ENCODE peak calls at places on chromosomes 16 and 17, in eight cellular contexts. M is AG04449, Z is breast epithelium, H is HL-60, U is AG04450, A is hepatocyte, R is left ventricle myocardium inferior, D is Karpas-422. T is an unnamed sample.

GRCh38 chr16:59543641-59544040 is 809.5 kb upstream of the GOT2 start:
- DNase-seq in M (no peak), Z (no peak), H (no peak), U (peak), A (no peak), R (no peak), D (no peak), T (peak)

GRCh38 chr16:49490321-49490705 is 116.7 kb downstream of the C16orf78 start:
- DNase-seq in M (no peak), Z (no peak), H (no peak), U (no peak), A (no peak), R (no peak), D (no peak), T (no peak)

GRCh38 chr16:30112197-30113030 is 923 bp downstream of the GDPD3 start:
- DNase-seq in M (no peak), Z (no peak), H (peak), U (no peak), A (peak), R (peak), D (peak), T (no peak)

GRCh38 chr16:81651758-81652718 is 127.1 kb upstream of the PLCG2 start:
- DNase-seq in M (no peak), Z (no peak), H (no peak), U (no peak), A (no peak), R (no peak), D (no peak), T (no peak)

GRCh38 chr17:65013613-65014391 is 42.7 kb downstream of the GNA13 start:
- DNase-seq in M (no peak), Z (no peak), H (no peak), U (peak), A (peak), R (no peak), D (no peak), T (peak)

GRCh38 chr17:44628234-44629188 is 27.8 kb upstream of the MEIOC start:
- DNase-seq in M (no peak), Z (no peak), H (no peak), U (no peak), A (peak), R (peak), D (peak), T (no peak)

GRCh38 chr17:69763503-69763902 is 311.5 kb upstream of the KCNJ16 start:
- DNase-seq in M (no peak), Z (no peak), H (no peak), U (no peak), A (peak), R (no peak), D (no peak), T (peak)

GRCh38 chr16:69610356-69610755 is 44.6 kb downstream of the NFAT5 start:
- DNase-seq in M (no peak), Z (no peak), H (no peak), U (no peak), A (no peak), R (no peak), D (no peak), T (no peak)

GRCh38 chr16:12900599-12901203 is 697 bp upstream of the SHISA9 start:
- DNase-seq in M (no peak), Z (no peak), H (no peak), U (no peak), A (no peak), R (no peak), D (no peak), T (no peak)

GRCh38 chr16:8740775-8741355 is 56.6 kb downstream of the TMEM186 start:
- DNase-seq in M (no peak), Z (no peak), H (no peak), U (no peak), A (peak), R (no peak), D (no peak), T (no peak)

GRCh38 chr17:50348522-50349240 is 2.8 kb downstream of the XYLT2 start:
- DNase-seq in M (no peak), Z (no peak), H (no peak), U (no peak), A (peak), R (no peak), D (no peak), T (no peak)

GRCh38 chr17:1229891-1230571 is 40.2 kb upstream of the BHLHA9 start:
- DNase-seq in M (no peak), Z (no peak), H (no peak), U (no peak), A (no peak), R (no peak), D (peak), T (no peak)

GRCh38 chr16:4419402-4419801 is 3.0 kb upstream of the CORO7 start:
- DNase-seq in M (no peak), Z (no peak), H (no peak), U (no peak), A (no peak), R (no peak), D (no peak), T (no peak)

GRCh38 chr17:51120357-51120738 is 320 bp downstream of the SPAG9 start:
- DNase-seq in M (no peak), Z (peak), H (peak), U (no peak), A (no peak), R (no peak), D (peak), T (no peak)

GRCh38 chr17:18187816-18188761 is 4.5 kb downstream of the ALKBH5 start:
- DNase-seq in M (no peak), Z (no peak), H (no peak), U (no peak), A (peak), R (peak), D (no peak), T (no peak)

GRCh38 chr17:33124871-33125551 is 133.4 kb downstream of the SPACA3 start:
- DNase-seq in M (no peak), Z (no peak), H (no peak), U (no peak), A (no peak), R (no peak), D (no peak), T (no peak)

GRCh38 chr16:78211951-78212350 is 112.5 kb downstream of the WWOX start:
- DNase-seq in M (no peak), Z (peak), H (no peak), U (no peak), A (peak), R (no peak), D (no peak), T (no peak)

GRCh38 chr16:85908444-85908843 is 9.5 kb downstream of the IRF8 start:
- DNase-seq in M (no peak), Z (no peak), H (no peak), U (no peak), A (no peak), R (no peak), D (peak), T (no peak)

GRCh38 chr17:73498854-73499597 is 145.2 kb downstream of the SDK2 start:
- DNase-seq in M (no peak), Z (no peak), H (no peak), U (no peak), A (no peak), R (peak), D (no peak), T (no peak)

GRCh38 chr16:89629827-89630610 is 16.6 kb downstream of the DPEP1 start:
- DNase-seq in M (no peak), Z (no peak), H (no peak), U (no peak), A (no peak), R (no peak), D (no peak), T (no peak)

GRCh38 chr16:75244844-75245758 is 6.3 kb downstream of the BCAR1 start:
- DNase-seq in M (peak), Z (peak), H (no peak), U (peak), A (peak), R (peak), D (no peak), T (peak)

GRCh38 chr17:6643460-6644125 is 2.7 kb downstream of the TXNDC17 start:
- DNase-seq in M (no peak), Z (no peak), H (no peak), U (no peak), A (no peak), R (no peak), D (no peak), T (no peak)

GRCh38 chr17:27533874-27534815 is 77.9 kb downstream of the KSR1 start:
- DNase-seq in M (peak), Z (no peak), H (no peak), U (peak), A (no peak), R (no peak), D (no peak), T (peak)

GRCh38 chr16:68901910-68902309 is 58.6 kb downstream of the TANGO6 start:
- DNase-seq in M (peak), Z (no peak), H (no peak), U (peak), A (no peak), R (no peak), D (no peak), T (no peak)

GRCh38 chr16:70808371-70808770 is 7.4 kb upstream of the VAC14 start:
- DNase-seq in M (no peak), Z (no peak), H (no peak), U (no peak), A (no peak), R (no peak), D (peak), T (no peak)

GRCh38 chr17:3710951-3711383 is 12.7 kb upstream of the HASPIN start:
- DNase-seq in M (no peak), Z (no peak), H (no peak), U (no peak), A (no peak), R (no peak), D (peak), T (peak)

GRCh38 chr16:46836521-46837292 is 5.7 kb upstream of the C16orf87 start:
- DNase-seq in M (no peak), Z (no peak), H (peak), U (no peak), A (no peak), R (no peak), D (no peak), T (no peak)

GRCh38 chr16:79801550-79802090 is 201.1 kb upstream of the MAF start:
- DNase-seq in M (no peak), Z (no peak), H (no peak), U (no peak), A (no peak), R (no peak), D (no peak), T (no peak)

GRCh38 chr16:25108054-25108453 is 3.5 kb upstream of the LCMT1 start:
- DNase-seq in M (no peak), Z (no peak), H (no peak), U (no peak), A (no peak), R (no peak), D (peak), T (no peak)

GRCh38 chr17:38872671-38873385 is 3.0 kb downstream of the LASP1 start:
- DNase-seq in M (no peak), Z (no peak), H (no peak), U (no peak), A (peak), R (no peak), D (peak), T (no peak)
- H3K4me3 ChIP-seq in M (peak), Z (peak), H (no peak), U (peak), A (no peak), R (peak), D (peak), T (peak)

DNA sequence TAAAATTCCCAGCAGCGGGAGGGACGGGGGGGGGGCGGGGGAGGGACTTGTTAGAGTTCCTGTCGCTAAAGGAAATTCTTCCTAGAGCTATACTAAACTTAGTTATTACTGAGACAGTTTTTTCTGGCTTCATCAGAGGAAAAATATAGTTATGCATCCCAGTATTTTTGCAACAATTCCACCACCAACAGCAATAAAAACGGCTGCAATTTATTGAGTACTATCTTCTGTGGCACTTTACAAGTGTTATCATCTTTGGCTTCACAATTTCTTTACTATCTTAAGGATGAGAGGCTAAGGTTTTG is 6.9 kb upstream of the DHRS7B start:
- DNase-seq in M (no peak), Z (no peak), H (no peak), U (no peak), A (no peak), R (no peak), D (no peak), T (no peak)
- H3K4me3 ChIP-seq in M (no peak), Z (no peak), H (no peak), U (no peak), A (no peak), R (peak), D (no peak), T (no peak)

DNA sequence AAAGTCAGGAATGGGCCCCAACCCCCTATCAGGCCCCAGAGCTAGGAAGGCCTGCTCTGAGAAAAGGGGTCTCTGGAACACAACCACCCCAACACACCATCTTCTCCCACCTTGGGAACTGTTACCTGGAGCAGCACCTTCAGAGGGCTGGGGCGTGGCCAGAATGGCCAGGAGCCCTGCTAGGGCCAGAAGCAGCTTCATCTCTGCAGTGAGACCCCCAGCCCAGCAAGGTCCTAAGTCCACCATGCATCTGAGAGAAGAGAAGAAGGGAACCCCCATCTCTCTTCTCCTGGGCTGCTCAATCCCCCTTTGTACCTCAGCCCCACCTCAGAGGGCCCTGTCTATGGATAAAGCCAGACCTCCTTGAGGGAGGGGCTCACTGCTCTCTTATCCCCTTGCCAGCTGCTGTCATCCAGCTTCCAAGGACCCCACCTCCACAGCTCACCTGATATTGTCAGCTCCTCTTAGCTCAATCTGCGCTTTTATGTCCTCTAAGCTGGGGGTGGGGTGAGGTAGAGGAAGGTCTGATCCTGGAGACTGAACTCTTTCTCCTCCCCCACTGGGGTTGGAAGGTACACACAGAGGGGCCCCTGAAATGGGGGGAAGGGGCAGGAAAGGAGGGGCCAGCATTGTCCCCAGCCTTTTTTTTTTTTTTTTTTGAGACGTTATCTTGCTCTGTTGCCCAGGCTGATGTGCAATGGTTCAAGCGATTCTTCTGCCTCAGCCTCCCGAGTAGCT is at the start of gene MPO:
- DNase-seq in M (no peak), Z (no peak), H (peak), U (no peak), A (no peak), R (no peak), D (no peak), T (no peak)
- H3K4me3 ChIP-seq in M (no peak), Z (peak), H (peak), U (no peak), A (no peak), R (no peak), D (no peak), T (no peak)

DNA sequence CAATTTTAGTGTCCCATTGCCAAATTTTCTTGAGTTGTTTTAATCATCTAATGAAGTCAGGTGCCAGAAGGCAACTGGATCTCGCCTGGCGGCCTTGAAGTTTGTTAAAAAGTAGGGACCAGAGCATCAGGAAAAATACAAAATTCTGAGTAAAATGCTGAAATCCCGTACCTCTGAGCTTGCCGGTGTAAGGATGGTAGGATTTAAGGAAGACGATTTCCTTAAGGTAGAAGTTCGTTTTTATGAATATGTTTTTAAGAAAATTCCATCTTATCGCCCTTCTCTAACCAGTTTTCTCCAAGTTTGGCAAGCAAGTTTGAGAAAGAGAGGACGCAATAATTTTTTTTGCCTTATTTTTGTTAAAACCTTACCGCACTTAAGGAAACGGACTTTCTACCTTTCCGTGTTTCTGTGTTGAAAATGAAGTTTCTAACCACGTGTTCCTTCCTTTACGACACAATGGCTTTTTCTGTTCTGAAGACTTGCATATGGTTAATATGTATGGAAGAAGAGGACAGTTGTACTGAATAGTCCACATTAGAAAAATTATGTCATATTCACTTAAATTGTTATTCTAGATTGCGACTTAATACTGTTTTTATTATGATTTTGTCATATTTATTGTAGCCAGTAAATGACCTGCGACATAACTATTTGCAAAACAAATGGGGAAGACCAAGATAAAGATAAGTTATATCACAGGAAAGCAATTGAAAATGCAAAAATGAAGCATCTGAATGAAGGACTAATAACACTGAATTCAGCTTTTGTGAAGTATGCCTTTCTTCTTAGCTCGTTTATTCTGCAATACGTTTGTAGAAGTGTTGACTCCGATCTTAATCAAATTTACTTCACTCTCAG is 886 bp downstream of the ATF7IP2 start:
- DNase-seq in M (no peak), Z (no peak), H (peak), U (no peak), A (peak), R (no peak), D (peak), T (no peak)
- H3K4me3 ChIP-seq in M (peak), Z (peak), H (peak), U (peak), A (peak), R (peak), D (peak), T (peak)

GRCh38 chr17:38751144-38751802 is 1.3 kb upstream of the PSMB3 start:
- DNase-seq in M (no peak), Z (no peak), H (no peak), U (no peak), A (peak), R (no peak), D (no peak), T (no peak)
- H3K4me3 ChIP-seq in M (peak), Z (peak), H (peak), U (peak), A (peak), R (peak), D (peak), T (peak)

DNA sequence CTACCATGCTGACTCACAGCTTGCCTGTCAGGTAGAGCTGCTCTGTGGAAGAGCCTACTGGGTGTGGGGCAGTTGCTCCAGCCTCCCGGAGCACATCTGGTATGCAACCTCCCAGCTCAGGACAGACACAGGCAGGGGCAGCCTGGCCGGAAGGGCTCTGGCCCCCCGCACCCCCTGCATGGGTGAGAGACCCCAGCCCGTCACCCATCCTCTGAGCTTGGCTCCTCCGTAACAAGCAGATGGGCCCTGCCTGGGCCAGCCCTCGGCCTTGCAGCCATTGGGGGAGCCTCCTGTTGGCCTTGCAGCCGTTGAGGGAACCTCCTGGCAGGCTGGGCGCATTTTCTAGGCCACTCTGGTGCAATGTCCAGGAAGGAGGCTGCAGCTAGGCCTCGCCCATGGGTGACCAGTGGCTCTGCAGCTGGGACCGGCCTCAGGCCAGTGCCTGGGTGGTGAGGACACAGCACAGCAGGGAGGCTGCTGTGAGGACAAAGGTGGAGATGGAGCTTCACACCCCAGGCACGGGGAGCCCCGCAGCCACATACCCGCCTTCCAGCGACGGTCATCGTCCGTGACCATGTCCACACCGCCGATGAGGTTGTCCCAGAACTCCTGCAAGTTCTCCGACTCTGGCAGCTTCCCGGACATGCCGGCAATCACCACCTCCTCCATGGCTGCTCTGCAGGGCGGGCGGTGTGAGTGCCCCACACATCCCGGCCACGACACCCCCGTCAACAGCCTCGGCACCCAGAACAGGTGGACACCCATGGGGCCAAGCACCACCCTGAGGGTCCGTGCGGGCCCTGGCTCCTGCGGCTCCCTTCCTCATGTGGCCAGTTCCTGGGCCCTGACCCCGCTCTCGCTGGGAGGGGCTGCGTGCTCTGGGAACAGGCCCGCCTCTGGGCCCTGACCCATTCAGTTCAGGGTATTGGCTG is 2.0 kb downstream of the FASN start:
- DNase-seq in M (no peak), Z (no peak), H (no peak), U (no peak), A (no peak), R (peak), D (no peak), T (no peak)
- H3K4me3 ChIP-seq in M (peak), Z (peak), H (peak), U (peak), A (peak), R (peak), D (peak), T (peak)

GRCh38 chr16:52364500-52364899 is 182.4 kb downstream of the TOX3 start:
- DNase-seq in M (no peak), Z (no peak), H (no peak), U (no peak), A (no peak), R (no peak), D (no peak), T (no peak)

GRCh38 chr16:52363082-52363481 is 183.9 kb downstream of the TOX3 start:
- DNase-seq in M (no peak), Z (no peak), H (no peak), U (no peak), A (no peak), R (no peak), D (no peak), T (no peak)

GRCh38 chr16:52366997-52367396 is 179.9 kb downstream of the TOX3 start:
- DNase-seq in M (no peak), Z (no peak), H (no peak), U (no peak), A (no peak), R (no peak), D (no peak), T (no peak)

GRCh38 chr16:52372313-52372712 is 174.6 kb downstream of the TOX3 start:
- DNase-seq in M (no peak), Z (no peak), H (no peak), U (no peak), A (peak), R (no peak), D (no peak), T (no peak)

GRCh38 chr16:52368899-52369298 is 178.0 kb downstream of the TOX3 start:
- DNase-seq in M (no peak), Z (no peak), H (no peak), U (no peak), A (peak), R (no peak), D (no peak), T (no peak)
- H3K4me3 ChIP-seq in M (no peak), Z (no peak), H (no peak), U (no peak), A (no peak), R (no peak), D (no peak), T (no peak)

DNA sequence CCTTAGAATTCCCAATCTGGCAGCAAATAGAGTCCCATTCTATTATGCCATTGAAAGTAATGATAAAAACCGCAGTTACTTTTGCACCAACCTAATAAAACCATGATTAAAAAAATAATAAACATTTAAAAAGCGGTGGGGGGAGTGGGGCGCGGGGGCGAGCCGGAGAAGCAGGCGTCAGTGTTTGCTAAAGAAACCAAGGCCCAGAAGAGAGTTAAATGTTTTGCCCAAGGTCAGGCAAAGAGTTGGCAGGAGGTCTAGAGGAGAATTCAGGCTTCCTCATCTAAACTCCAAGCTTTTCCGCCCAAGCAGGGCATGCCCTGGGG is 9.7 kb upstream of the PRSS22 start:
- DNase-seq in M (no peak), Z (no peak), H (no peak), U (no peak), A (no peak), R (no peak), D (no peak), T (no peak)
- H3K4me3 ChIP-seq in M (peak), Z (peak), H (peak), U (peak), A (peak), R (peak), D (peak), T (peak)

T was measured in skeletal muscle cell.